ENCODE peak calls at places on chromosomes 11 and 22, in five cellular contexts. T, M, F, B and D are unnamed samples.

GRCh38 chr11:61065955-61066638 is 36.2 kb upstream of the CD5 start:
- DNase-seq in T (no peak), M (no peak), F (no peak), B (no peak), D (no peak)

GRCh38 chr11:38524945-38525344 is 1926.9 kb upstream of the RAG2 start:
- DNase-seq in T (no peak), M (no peak), F (no peak), B (no peak), D (no peak)

GRCh38 chr11:2808850-2809847 is 76.4 kb downstream of the CDKN1C start:
- DNase-seq in T (no peak), M (peak; percentile 4), F (no peak), B (no peak), D (no peak)

GRCh38 chr22:31748490-31748889 is 1.4 kb downstream of the PRR14L start:
- DNase-seq in T (no peak), M (no peak), F (no peak), B (no peak), D (no peak)

GRCh38 chr11:33444835-33445594 is 187.8 kb downstream of the HIPK3 start:
- DNase-seq in T (no peak), M (no peak), F (no peak), B (no peak), D (no peak)

GRCh38 chr22:37419916-37420655 is 7.2 kb downstream of the ELFN2 start:
- DNase-seq in T (peak; percentile 6), M (peak; percentile 64), F (no peak), B (no peak), D (no peak)

GRCh38 chr11:35066783-35067476 is 72.0 kb upstream of the CD44 start:
- DNase-seq in T (no peak), M (no peak), F (no peak), B (no peak), D (no peak)

GRCh38 chr11:57834852-57835251 is 73.2 kb downstream of the CTNND1 start:
- DNase-seq in T (peak; percentile 19), M (no peak), F (no peak), B (no peak), D (no peak)

GRCh38 chr22:20956258-20957117 is 10.6 kb upstream of the AIFM3 start:
- DNase-seq in T (no peak), M (peak; percentile 61), F (peak; percentile 53), B (no peak), D (peak; percentile 75)

GRCh38 chr11:65496304-65497140 is 2.3 kb upstream of the MALAT1 start:
- DNase-seq in T (peak; percentile 62), M (no peak), F (no peak), B (no peak), D (no peak)

GRCh38 chr22:22721681-22722309 is 77.4 kb downstream of the GGTLC2 start:
- DNase-seq in T (peak; percentile 67), M (no peak), F (no peak), B (peak; percentile 55), D (no peak)

GRCh38 chr11:44617671-44618461 is 52.4 kb downstream of the CD82 start:
- DNase-seq in T (no peak), M (no peak), F (no peak), B (no peak), D (no peak)

GRCh38 chr11:17020831-17021230 is 6.6 kb upstream of the PLEKHA7 start:
- DNase-seq in T (no peak), M (no peak), F (no peak), B (no peak), D (no peak)

GRCh38 chr11:102453921-102454320 is 1.4 kb upstream of the TMEM123 start:
- DNase-seq in T (no peak), M (no peak), F (no peak), B (no peak), D (no peak)

GRCh38 chr11:93330446-93330984 is at the start of gene DEUP1:
- DNase-seq in T (peak; percentile 85), M (peak; percentile 50), F (no peak), B (no peak), D (peak; percentile 2)

GRCh38 chr11:133810179-133810550 is 35.1 kb downstream of the SPATA19 start:
- DNase-seq in T (no peak), M (no peak), F (no peak), B (no peak), D (no peak)

DNA sequence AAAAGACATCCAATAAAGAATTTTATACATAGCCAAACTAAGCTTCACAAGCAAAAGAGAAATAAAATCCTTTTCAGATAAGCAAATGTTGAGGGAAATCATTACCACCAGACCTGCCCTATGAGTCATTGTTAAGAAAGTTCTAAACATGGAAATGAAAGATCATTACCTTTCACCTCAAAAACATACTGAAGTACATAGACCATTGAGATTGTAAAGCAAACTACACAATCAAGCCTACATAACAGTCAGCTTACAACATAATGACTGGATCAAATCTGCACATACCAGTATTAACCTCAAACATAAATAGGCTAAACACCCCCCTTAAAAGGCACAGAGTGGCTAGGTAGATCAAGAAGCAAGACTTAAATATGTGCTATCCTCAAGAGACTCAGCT is 501.0 kb upstream of the LUZP2 start:
- DNase-seq in T (no peak), M (no peak), F (no peak), B (no peak), D (no peak)
- TF ChIP-seq ESRRA in T (no peak), M (no peak), F (no peak), B (no peak), D (no peak)

DNA sequence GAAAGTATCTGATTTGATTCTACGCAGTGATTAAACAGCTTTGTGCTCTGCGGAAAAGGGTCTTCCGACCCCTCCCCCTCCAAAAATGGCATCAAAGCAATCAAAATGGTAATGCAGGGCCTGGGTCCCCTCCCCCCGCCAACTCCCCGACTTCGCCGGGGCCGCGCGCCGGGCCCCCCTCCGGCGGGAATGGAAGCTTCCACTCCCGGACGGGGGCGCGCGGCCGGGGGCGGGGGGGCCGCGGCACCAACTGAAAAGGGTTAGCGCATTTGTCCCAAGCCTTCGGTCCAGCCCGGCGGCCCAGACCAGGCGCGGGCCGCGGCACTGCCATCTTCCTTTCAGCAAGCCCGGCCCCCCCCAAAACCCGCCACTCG is 2.9 kb downstream of the PHF21B start:
- DNase-seq in T (no peak), M (peak; percentile 78), F (no peak), B (no peak), D (no peak)
- TF ChIP-seq ESRRA in T (no peak), M (no peak), F (no peak), B (no peak), D (no peak)

DNA sequence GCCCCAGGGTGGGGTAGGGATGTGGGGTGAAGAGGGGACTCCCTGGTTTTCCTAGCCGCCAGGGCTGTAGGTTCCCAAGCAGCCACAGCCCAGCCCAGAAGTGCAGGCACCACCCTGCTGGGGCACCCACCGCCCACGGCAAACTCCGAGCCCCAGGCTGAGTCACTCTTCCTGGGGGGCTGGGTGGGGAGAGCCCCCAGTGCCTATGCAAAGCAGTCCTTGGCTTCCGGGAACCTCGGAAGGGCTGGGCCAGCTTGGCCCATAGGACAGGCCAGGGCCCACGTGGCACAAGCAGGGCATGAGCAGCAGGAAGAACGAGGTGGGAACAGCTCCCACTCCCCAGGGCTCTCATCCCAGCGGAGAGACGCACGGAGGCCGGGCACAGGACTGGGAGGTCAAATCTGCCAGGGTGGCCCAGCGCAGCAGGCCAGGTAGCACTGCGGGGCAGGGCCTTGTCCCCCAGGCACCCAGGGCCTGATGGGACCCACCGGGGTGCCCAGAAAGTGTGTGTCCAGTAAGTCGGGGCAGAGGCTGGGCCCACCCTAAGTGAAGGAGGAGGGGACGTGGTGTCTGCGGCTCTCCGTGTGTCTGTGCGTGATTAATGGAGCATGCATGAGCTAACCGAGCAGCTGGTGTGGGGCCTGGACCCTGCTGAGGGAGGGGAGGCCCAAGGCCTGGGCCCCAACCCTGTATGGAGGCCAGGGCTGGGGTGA is 4.6 kb upstream of the IL17REL start:
- DNase-seq in T (no peak), M (no peak), F (no peak), B (peak; percentile 66), D (no peak)
- TF ChIP-seq ESRRA in T (no peak), M (no peak), F (no peak), B (no peak), D (no peak)

GRCh38 chr11:76601712-76602111 is 68.8 kb downstream of the LRRC32 start:
- DNase-seq in T (no peak), M (no peak), F (no peak), B (no peak), D (no peak)

GRCh38 chr11:76600124-76600655 is 70.4 kb downstream of the LRRC32 start:
- DNase-seq in T (no peak), M (no peak), F (no peak), B (no peak), D (no peak)

GRCh38 chr11:76602431-76602861 is 68.1 kb downstream of the LRRC32 start:
- DNase-seq in T (peak; percentile 18), M (no peak), F (no peak), B (no peak), D (no peak)

GRCh38 chr11:76603202-76603601 is 67.3 kb downstream of the LRRC32 start:
- DNase-seq in T (no peak), M (no peak), F (no peak), B (no peak), D (no peak)

DNA sequence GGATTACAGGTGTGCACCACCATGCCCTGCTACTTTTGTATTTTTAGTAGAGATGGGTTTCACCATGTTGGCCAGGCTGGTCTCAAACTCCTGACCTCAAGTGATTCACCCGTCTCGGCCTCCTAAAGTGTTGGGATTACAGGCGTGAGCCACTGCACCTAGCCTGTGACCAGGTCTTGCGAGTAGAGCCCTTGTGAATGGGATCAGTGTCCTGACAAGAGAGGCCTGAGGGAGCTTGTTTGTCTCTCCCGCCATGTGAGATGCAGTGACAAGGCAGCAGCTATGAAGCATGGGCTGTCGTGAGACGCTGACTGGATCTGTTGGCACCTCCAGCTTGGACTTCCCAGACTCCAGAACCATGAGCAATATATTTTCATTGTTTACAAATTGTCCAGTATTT is 69.3 kb downstream of the LRRC32 start:
- DNase-seq in T (no peak), M (no peak), F (no peak), B (no peak), D (no peak)
- TF ChIP-seq ESRRA in T (no peak), M (no peak), F (no peak), B (no peak), D (no peak)

GRCh38 chr11:118636569-118637290 is 29.3 kb downstream of the PHLDB1 start:
- DNase-seq in T (no peak), M (no peak), F (no peak), B (no peak), D (no peak)
- TF ChIP-seq ESRRA in T (no peak), M (no peak), F (no peak), B (no peak), D (no peak)

DNA sequence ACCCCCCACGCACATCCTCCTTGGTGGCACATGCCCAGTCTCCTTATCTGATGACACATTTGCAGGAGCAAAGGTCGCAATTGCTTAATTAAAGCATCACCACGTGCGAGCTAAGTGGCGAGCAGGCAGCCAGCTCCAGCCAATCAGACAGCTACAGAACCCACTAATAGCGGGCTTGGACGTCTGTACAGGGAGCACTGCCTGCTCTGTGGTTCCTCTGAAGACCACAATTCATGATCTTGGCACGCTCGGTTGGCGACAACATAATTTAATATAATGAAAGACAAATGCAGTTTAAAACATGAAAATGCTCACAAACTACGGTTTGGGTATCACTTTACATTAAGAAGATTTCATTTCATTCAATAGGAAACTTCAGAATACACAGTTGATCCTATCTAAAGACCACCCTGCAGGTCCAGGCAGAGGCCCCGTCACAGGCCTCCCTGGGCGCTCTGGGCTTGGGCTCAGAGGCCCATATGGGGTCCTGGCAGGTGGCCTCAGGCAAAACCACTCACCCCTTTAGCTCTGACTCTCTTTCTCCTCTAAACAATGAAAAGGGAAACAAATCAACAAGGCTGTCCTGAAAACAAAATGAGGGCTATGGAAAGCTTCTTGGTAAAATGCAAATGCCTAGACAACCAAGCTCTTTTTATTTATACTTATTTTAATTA is 10.4 kb downstream of the PACSIN2 start:
- DNase-seq in T (no peak), M (no peak), F (peak; percentile 58), B (no peak), D (peak; percentile 35)
- TF ChIP-seq ESRRA in T (no peak), M (no peak), F (no peak), B (no peak), D (no peak)